ENCODE peak calls at places on chromosomes 4 and X, in four cellular contexts. P, Z, H and C are unnamed samples.

GRCh38 chr4:183876268-183876934 is 28.7 kb upstream of the STOX2 start:
- DNase-seq in P (no peak), Z (no peak), H (peak; percentile 37), C (peak; percentile 88)

GRCh38 chr4:125719987-125720386 is 405.2 kb downstream of the FAT4 start:
- DNase-seq in P (no peak), Z (no peak), H (no peak), C (no peak)

GRCh38 chr4:108794136-108794535 is 31.3 kb upstream of the ETNPPL start:
- DNase-seq in P (no peak), Z (no peak), H (peak; percentile 55), C (peak; percentile 72)

GRCh38 chr4:25439913-25440477 is 62.9 kb downstream of the ANAPC4 start:
- DNase-seq in P (peak; percentile 76), Z (peak; percentile 1), H (peak; percentile 67), C (peak; percentile 40)

GRCh38 chr4:105092768-105093167 is 53.9 kb upstream of the TET2 start:
- DNase-seq in P (no peak), Z (no peak), H (peak; percentile 18), C (peak; percentile 46)

GRCh38 chr4:153188966-153189801 is 15.1 kb upstream of the TRIM2 start:
- DNase-seq in P (no peak), Z (no peak), H (peak; percentile 27), C (peak; percentile 66)

GRCh38 chrX:40152706-40153334 is 55.1 kb upstream of the BCOR start:
- DNase-seq in P (peak; percentile 16), Z (no peak), H (no peak), C (no peak)

GRCh38 chrX:3651272-3651671 is 62.2 kb downstream of the PRKX start:
- DNase-seq in P (no peak), Z (no peak), H (peak; percentile 39), C (no peak)

GRCh38 chr4:110107868-110108267 is 90.5 kb downstream of the ELOVL6 start:
- DNase-seq in P (no peak), Z (no peak), H (peak; percentile 56), C (no peak)

GRCh38 chr4:108148316-108148715 is 20.4 kb downstream of the LEF1 start:
- DNase-seq in P (no peak), Z (no peak), H (no peak), C (no peak)

GRCh38 chr4:174334628-174335027 is 50.9 kb downstream of the CEP44 start:
- DNase-seq in P (no peak), Z (no peak), H (no peak), C (no peak)

GRCh38 chr4:26214994-26215393 is 105.8 kb upstream of the RBPJ start:
- DNase-seq in P (no peak), Z (no peak), H (no peak), C (no peak)

GRCh38 chrX:11792461-11793421 is 34.7 kb downstream of the MSL3 start:
- DNase-seq in P (no peak), Z (peak; percentile 31), H (no peak), C (no peak)

GRCh38 chr4:139622856-139623255 is 42.8 kb upstream of the MGST2 start:
- DNase-seq in P (no peak), Z (no peak), H (no peak), C (no peak)

GRCh38 chr4:55503164-55503563 is 43.5 kb downstream of the CLOCK start:
- DNase-seq in P (no peak), Z (no peak), H (peak; percentile 59), C (peak; percentile 72)

GRCh38 chr4:101843054-101843453 is 52.5 kb downstream of the BANK1 start:
- DNase-seq in P (no peak), Z (no peak), H (no peak), C (no peak)

DNA sequence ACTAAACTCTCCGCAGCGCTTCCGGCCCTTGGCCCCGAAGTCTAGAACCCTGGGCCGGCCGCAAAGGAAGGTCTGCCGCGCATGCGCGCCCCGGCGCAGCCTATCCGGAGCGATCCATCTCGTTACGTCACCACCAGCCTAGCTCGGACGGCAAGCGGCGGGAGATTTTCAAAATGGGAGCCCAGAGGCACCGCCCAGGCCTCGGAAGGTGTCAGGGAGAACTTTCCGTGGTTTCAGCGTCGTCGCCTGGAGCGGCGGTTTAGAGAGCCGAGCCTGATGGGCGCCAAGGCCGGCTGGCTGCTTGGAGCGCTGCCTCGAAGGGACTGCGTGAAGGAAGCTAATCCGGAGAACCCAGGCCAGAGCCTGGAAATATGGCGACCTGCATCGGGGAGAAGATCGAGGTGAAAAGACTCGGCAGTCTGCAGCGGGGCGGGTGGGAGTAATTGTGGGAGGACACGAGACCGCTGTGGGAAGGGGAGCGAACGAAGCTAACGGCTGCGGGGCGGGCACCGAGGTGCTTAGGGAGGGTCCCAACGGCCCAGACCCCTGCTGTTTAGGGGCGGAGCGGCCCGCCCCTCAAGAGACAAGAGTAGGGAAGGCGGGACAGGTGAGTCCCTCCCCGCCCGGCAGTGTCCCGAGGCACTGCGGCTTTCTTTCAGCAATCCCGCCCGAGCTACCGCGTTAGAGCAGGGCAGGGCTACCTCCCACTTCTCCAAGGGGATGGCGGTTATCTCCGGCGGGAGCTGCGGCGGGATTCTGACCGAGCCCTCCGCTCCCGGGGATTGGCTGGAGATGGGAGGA is at the start of gene PLK4:
- DNase-seq in P (peak; percentile 99), Z (peak; percentile 86), H (peak; percentile 92), C (peak; percentile 77)
- H3K4me3 ChIP-seq in P (peak within 1 kb of the TSS; percentile 84), Z (peak within 1 kb of the TSS; percentile 89), H (peak within 1 kb of the TSS; percentile 91), C (peak within 1 kb of the TSS; percentile 94)

DNA sequence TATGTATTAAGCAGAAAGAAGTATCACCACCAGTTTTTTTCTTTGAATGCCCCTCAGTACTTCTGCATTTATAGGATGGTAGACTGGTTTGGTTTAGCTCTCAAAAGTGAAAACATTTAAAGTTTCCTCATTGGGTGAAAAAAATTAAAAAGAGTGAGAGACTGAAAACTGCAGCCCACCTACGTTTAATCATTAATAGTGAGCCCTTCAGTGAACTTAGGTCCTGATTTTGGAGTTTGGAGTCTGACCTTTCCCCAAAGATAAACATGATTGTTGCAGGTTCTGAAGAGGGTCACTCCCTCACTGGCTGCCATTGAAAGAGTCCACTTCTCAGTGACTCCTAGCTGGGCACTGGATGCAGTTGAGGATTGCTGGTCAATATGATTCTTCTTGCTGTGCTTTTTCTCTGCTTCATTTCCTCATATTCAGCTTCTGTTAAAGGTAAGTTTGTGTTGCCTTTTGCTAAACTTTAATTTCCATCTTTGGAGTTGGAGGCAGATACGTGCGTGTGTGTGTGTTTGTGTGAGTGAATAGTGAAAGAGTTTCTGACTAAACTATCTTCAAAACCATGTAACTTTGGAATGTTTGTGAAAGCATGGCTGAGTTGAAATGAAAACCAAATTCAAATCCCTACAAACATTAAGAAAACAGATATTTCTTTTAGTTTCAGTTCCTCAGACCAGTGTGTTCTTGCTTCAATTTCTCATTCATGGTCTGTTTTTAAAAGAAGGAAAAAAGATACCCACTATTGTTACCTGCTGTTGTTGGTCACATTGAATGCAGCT is at the start of gene MTTP:
- DNase-seq in P (no peak), Z (no peak), H (no peak), C (no peak)
- H3K4me3 ChIP-seq in P (no peak within 1 kb of the TSS), Z (no peak within 1 kb of the TSS), H (no peak within 1 kb of the TSS), C (no peak within 1 kb of the TSS)

GRCh38 chr4:126915999-126916625 is 716.6 kb upstream of the INTU start:
- DNase-seq in P (no peak), Z (no peak), H (peak; percentile 54), C (no peak)

GRCh38 chr4:126916626-126917140 is 716.1 kb upstream of the INTU start:
- DNase-seq in P (no peak), Z (no peak), H (peak; percentile 93), C (peak; percentile 82)
- H3K4me3 ChIP-seq in P (no peak overlapping the region), Z (no peak overlapping the region), H (peak overlapping the region; percentile 39), C (peak overlapping the region; percentile 38)

GRCh38 chr4:133146574-133147198 is 2.4 kb upstream of the PCDH10 start:
- DNase-seq in P (peak; percentile 64), Z (no peak), H (peak; percentile 35), C (peak; percentile 36)

GRCh38 chr4:133148690-133149363 is at the start of gene PCDH10:
- DNase-seq in P (peak; percentile 98), Z (no peak), H (peak; percentile 80), C (peak; percentile 90)

GRCh38 chr4:133147922-133148689 is 988 bp upstream of the PCDH10 start:
- DNase-seq in P (peak; percentile 65), Z (no peak), H (peak; percentile 9), C (peak; percentile 70)

GRCh38 chr4:133146192-133146573 is 2.9 kb upstream of the PCDH10 start:
- DNase-seq in P (no peak), Z (no peak), H (no peak), C (no peak)

GRCh38 chr4:133147365-133147821 is 1.7 kb upstream of the PCDH10 start:
- DNase-seq in P (no peak), Z (no peak), H (no peak), C (no peak)
- H3K4me3 ChIP-seq in P (peak overlapping the region; percentile 66), Z (no peak overlapping the region), H (peak overlapping the region; percentile 0), C (peak overlapping the region; percentile 90)

GRCh38 chr4:16120720-16121119 is 36.9 kb upstream of the PROM1 start:
- DNase-seq in P (peak; percentile 20), Z (no peak), H (no peak), C (no peak)
- H3K4me3 ChIP-seq in P (no peak overlapping the region), Z (no peak overlapping the region), H (no peak overlapping the region), C (no peak overlapping the region)

GRCh38 chr4:168830777-168831512 is 179.1 kb downstream of the CBR4 start:
- DNase-seq in P (peak; percentile 25), Z (no peak), H (no peak), C (no peak)
- H3K4me3 ChIP-seq in P (peak overlapping the region; percentile 93), Z (no peak overlapping the region), H (peak overlapping the region; percentile 88), C (peak overlapping the region; percentile 81)

DNA sequence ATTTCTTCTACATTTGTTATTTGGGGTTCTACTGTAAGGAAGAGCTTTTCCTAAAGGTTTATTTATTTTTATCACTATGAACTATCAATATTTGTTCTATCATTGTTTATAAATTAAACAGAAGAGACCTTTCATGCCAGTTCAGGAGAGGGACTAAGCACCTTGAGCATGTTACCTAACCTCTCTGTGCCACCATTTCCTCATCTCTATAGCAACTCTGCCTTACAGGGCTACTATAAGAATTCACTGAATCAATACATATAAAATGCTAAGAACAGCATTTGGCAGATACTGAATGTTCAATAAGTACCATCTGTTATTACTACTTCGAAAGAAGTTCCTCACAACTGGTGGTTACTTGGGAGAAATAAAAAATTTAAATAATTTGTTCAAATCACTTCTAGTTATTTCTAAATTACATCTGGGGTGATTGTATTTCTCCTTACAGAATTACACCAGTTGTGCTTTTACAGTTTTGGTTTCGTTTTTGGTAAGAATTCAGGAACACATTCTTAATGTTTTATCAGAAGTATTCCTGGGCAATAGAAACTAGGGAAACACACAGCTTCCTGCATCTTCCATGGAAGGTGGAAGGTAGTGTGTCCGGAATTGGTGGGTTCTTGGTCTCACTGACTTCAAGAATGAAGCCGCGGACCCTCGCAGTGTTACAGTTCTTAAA is 32.9 kb downstream of the EREG start:
- DNase-seq in P (no peak), Z (no peak), H (no peak), C (no peak)
- H3K4me3 ChIP-seq in P (no peak overlapping the region), Z (peak overlapping the region; percentile 62), H (peak overlapping the region; percentile 20), C (no peak overlapping the region)